ENCODE peak calls at places on chromosomes 4 and X, in six cellular contexts. U, P, V, F, O and I are unnamed samples.

GRCh38 chr4:5051210-5051691 is at the start of gene STK32B:
- DNase-seq in P (peak), O (no peak), V (peak), F (no peak), U (peak), I (peak)

GRCh38 chr4:185573651-185574199 is 38.4 kb upstream of the PDLIM3 start:
- DNase-seq in O (no peak), F (no peak), P (peak), U (peak), V (peak), I (no peak)

GRCh38 chr4:149980941-149981340 is 97.3 kb upstream of the DCLK2 start:
- DNase-seq in V (peak), P (peak), O (no peak), F (no peak), U (peak), I (no peak)

GRCh38 chrX:134715930-134716619 is 57.8 kb upstream of the PLAC1 start:
- DNase-seq in O (no peak), U (no peak), F (no peak), P (no peak), V (peak), I (no peak)

GRCh38 chr4:122914938-122915337 is 7.5 kb downstream of the NUDT6 start:
- DNase-seq in P (no peak), F (no peak), V (no peak), O (no peak), U (peak), I (no peak)

GRCh38 chr4:169724251-169724650 is 33.5 kb downstream of the HPF1 start:
- DNase-seq in O (peak), P (no peak), V (no peak), U (peak), F (no peak), I (no peak)

GRCh38 chr4:5361968-5362367 is 310.7 kb downstream of the STK32B start:
- DNase-seq in O (no peak), P (no peak), U (peak), F (no peak), V (no peak), I (no peak)

GRCh38 chr4:153618831-153619230 is 65.2 kb upstream of the TLR2 start:
- DNase-seq in F (no peak), U (no peak), P (no peak), V (no peak), O (no peak), I (no peak)

GRCh38 chrX:10979956-10980355 is 131.2 kb upstream of the HCCS start:
- DNase-seq in U (no peak), F (no peak), O (no peak), V (no peak), P (no peak), I (no peak)

GRCh38 chr4:128302775-128303174 is 15.2 kb upstream of the PGRMC2 start:
- DNase-seq in O (no peak), V (no peak), F (no peak), U (peak), P (no peak), I (no peak)

GRCh38 chrX:77444075-77444474 is 3.1 kb upstream of the FGF16 start:
- DNase-seq in O (no peak), F (no peak), U (no peak), P (no peak), V (no peak), I (no peak)

GRCh38 chr4:184317234-184317918 is 99.7 kb upstream of the ENPP6 start:
- DNase-seq in P (no peak), V (no peak), F (no peak), O (no peak), U (no peak), I (no peak)

GRCh38 chrX:9928083-9928482 is 39.1 kb upstream of the CLDN34 start:
- DNase-seq in V (peak), P (no peak), F (no peak), O (no peak), U (no peak), I (no peak)

GRCh38 chr4:22099896-22100295 is 151.3 kb upstream of the KCNIP4 start:
- DNase-seq in V (no peak), P (no peak), F (no peak), U (peak), O (no peak), I (no peak)

GRCh38 chr4:101244349-101244748 is 103.0 kb downstream of the PPP3CA start:
- DNase-seq in F (no peak), V (no peak), P (no peak), O (no peak), U (no peak), I (no peak)

GRCh38 chr4:141347738-141348524 is 127.2 kb downstream of the ZNF330 start:
- DNase-seq in V (no peak), O (no peak), U (peak), P (no peak), F (no peak), I (no peak)

GRCh38 chr4:3310301-3311094 is 17.7 kb downstream of the RGS12 start:
- DNase-seq in U (no peak), V (no peak), O (no peak), P (no peak), F (no peak), I (peak)

GRCh38 chrX:136211766-136212556 is 39.2 kb downstream of the MAP7D3 start:
- DNase-seq in V (no peak), O (no peak), F (no peak), P (no peak), U (no peak), I (no peak)

GRCh38 chrX:31580726-31581125 is 508.9 kb upstream of the FTHL17 start:
- DNase-seq in V (no peak), F (no peak), P (no peak), O (peak), U (peak), I (no peak)

GRCh38 chr4:44638091-44638490 is 13.3 kb downstream of the YIPF7 start:
- DNase-seq in F (no peak), O (no peak), U (no peak), P (no peak), V (no peak), I (no peak)

GRCh38 chr4:5547651-5548249 is 160.6 kb downstream of the EVC2 start:
- DNase-seq in V (no peak), F (no peak), U (no peak), O (no peak), P (no peak), I (no peak)

GRCh38 chr4:141686929-141687328 is 50.5 kb downstream of the IL15 start:
- DNase-seq in F (no peak), P (peak), V (no peak), U (peak), O (no peak), I (no peak)

GRCh38 chr4:55183926-55184599 is 58.7 kb upstream of the KDR start:
- DNase-seq in F (no peak), V (no peak), U (peak), P (peak), O (peak), I (no peak)

GRCh38 chr4:103098331-103098730 is 1.3 kb downstream of the BDH2 start:
- DNase-seq in O (no peak), F (no peak), P (no peak), U (peak), V (no peak), I (no peak)

GRCh38 chr4:53734584-53735363 is 143.5 kb upstream of the LNX1 start:
- DNase-seq in P (no peak), V (no peak), U (peak), F (no peak), O (peak), I (no peak)

GRCh38 chr4:121951570-121952110 is at the start of gene TRPC3:
- DNase-seq in U (peak), F (peak), V (peak), P (no peak), O (no peak), I (peak)

GRCh38 chrX:24574743-24575142 is 72.4 kb downstream of the PCYT1B start:
- DNase-seq in V (no peak), F (no peak), O (no peak), P (no peak), U (no peak), I (no peak)

GRCh38 chr4:169612869-169613859 is 781 bp upstream of the NEK1 start:
- DNase-seq in U (peak), V (peak), F (peak), O (no peak), P (peak), I (peak)

GRCh38 chr4:80201326-80202151 is 4.2 kb downstream of the PRDM8 start:
- DNase-seq in U (peak), V (no peak), P (peak), O (no peak), F (no peak), I (no peak)

GRCh38 chrX:69313622-69314290 is 148.5 kb upstream of the PJA1 start:
- DNase-seq in U (no peak), V (peak), F (no peak), P (no peak), O (no peak), I (peak)

GRCh38 chr4:120826449-120826848 is 96.1 kb downstream of the PRDM5 start:
- DNase-seq in F (no peak), U (no peak), P (no peak), V (no peak), O (no peak), I (no peak)

GRCh38 chr4:167509551-167509950 is 275.3 kb upstream of the SPOCK3 start:
- DNase-seq in O (no peak), F (no peak), P (no peak), U (peak), V (no peak), I (no peak)

GRCh38 chr4:139919513-139919912 is 234.5 kb downstream of the MAML3 start:
- DNase-seq in U (peak), P (no peak), F (no peak), O (peak), V (no peak), I (no peak)

GRCh38 chrX:54181196-54181953 is 1.7 kb downstream of the FAM120C start:
- DNase-seq in O (no peak), V (no peak), F (no peak), U (peak), P (no peak), I (no peak)

GRCh38 chr4:21304061-21304541 is 603.8 kb downstream of the PACRGL start:
- DNase-seq in V (peak), U (no peak), O (no peak), P (no peak), F (no peak), I (no peak)

GRCh38 chrX:10755477-10756334 is 135.3 kb upstream of the MID1 start:
- DNase-seq in U (peak), F (no peak), V (no peak), O (no peak), P (peak), I (no peak)

GRCh38 chr4:159160242-159160641 is 57.4 kb downstream of the RAPGEF2 start:
- DNase-seq in V (no peak), P (no peak), U (no peak), F (no peak), O (no peak), I (no peak)

GRCh38 chr4:168722391-168722790 is 225.5 kb downstream of the PALLD start:
- DNase-seq in V (no peak), O (no peak), F (no peak), P (no peak), U (peak), I (no peak)

GRCh38 chrX:85544609-85545008 is 165.1 kb upstream of the POF1B start:
- DNase-seq in O (no peak), F (no peak), V (no peak), U (peak), P (no peak), I (no peak)
- TF ChIP-seq CTCF in O (peak), F (no peak), V (peak), U (no peak), P (no peak), I (peak)

GRCh38 chr4:10074767-10075105 is 41.9 kb downstream of the WDR1 start:
- DNase-seq in P (no peak), V (no peak), U (peak), O (no peak), F (no peak), I (no peak)
- TF ChIP-seq CTCF in P (no peak), V (peak), U (peak), O (peak), F (no peak), I (peak)

GRCh38 chr4:43048570-43048969 is 156.1 kb downstream of the GRXCR1 start:
- DNase-seq in O (no peak), V (no peak), P (no peak), F (no peak), U (no peak), I (no peak)
- TF ChIP-seq CTCF in O (no peak), V (peak), P (no peak), F (no peak), U (no peak), I (no peak)

GRCh38 chr4:6782147-6782845 is at the start of gene KIAA0232:
- DNase-seq in O (peak), P (peak), U (peak), F (peak), V (peak), I (peak)

GRCh38 chr4:6781561-6781960 is 966 bp upstream of the KIAA0232 start:
- DNase-seq in O (no peak), P (no peak), U (no peak), F (no peak), V (no peak), I (no peak)

GRCh38 chr4:6785572-6785925 is 3.0 kb downstream of the KIAA0232 start:
- DNase-seq in U (no peak), F (no peak), O (no peak), P (no peak), V (no peak), I (no peak)

GRCh38 chr4:6782846-6783110 is 251 bp downstream of the KIAA0232 start:
- DNase-seq in F (no peak), V (no peak), O (no peak), P (no peak), U (no peak), I (peak)

DNA sequence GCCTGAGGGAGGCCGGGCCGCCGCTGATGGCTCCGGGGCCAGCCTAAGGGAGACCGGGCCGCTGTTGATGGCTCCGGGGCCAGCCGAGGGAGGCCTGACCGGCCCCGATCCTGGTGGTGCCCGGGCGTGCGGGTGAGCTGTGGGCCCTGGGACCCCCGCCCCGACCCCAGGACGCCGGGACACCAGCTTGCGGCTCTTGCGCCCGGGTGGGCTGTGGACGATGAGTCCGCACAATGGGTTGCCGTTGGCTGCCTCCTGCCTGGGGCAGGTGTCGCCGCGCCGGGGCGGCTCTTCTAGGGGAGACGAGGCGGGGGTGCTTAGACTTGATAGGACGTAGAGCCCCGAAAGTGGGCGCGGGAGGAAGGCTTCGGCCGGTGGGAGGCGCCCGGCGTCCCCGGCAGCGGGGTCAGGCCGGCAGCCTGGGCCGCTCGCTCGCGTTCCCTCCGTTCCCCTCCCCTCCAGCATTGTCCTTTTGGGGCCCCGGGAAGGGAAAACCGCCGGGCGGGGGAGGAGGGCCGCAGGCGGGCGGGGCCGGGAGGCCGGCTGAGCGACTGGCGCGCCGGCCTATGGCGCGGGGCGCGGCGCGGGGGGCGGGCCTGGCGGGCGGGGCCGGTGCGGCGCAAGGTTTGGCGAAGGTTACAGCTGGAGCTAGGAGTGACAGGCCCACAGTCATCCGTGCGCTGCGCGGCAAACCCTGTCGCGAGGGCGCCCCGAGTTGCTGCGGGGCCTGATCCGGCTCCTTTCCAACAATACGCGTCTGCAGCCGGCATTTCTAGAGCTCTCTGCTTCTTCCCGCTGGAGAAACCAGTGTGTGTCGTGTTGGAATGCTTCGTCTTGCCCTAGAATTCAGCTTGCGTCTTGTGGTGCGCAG is 819 bp downstream of the KIAA0232 start:
- DNase-seq in P (peak), V (peak), U (peak), O (peak), F (peak), I (peak)
- TF ChIP-seq CTCF in P (no peak), V (no peak), U (no peak), O (peak), F (no peak), I (no peak)

DNA sequence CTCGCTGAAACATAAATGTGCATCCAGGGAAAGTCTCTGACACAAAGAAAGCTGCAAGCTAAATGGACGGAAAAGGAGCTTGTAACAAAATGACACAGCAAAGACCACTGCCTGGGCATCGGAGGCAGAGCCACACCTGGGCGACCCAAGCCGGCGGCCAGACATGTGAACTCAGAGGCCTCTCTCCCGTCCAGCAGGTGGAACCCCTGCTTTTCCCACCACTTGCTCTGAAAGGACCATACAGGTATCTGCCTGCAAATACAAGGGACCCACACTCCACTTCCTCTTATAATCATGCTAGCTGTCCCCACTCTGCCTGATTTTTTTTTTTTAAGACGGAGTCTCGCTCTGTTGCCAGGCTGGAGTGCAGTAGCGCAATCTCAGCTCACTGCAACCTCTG is 12.0 kb downstream of the CPLX1 start:
- DNase-seq in V (no peak), O (no peak), P (no peak), F (no peak), U (no peak), I (no peak)
- TF ChIP-seq CTCF in V (no peak), O (no peak), P (no peak), F (no peak), U (no peak), I (no peak)

DNA sequence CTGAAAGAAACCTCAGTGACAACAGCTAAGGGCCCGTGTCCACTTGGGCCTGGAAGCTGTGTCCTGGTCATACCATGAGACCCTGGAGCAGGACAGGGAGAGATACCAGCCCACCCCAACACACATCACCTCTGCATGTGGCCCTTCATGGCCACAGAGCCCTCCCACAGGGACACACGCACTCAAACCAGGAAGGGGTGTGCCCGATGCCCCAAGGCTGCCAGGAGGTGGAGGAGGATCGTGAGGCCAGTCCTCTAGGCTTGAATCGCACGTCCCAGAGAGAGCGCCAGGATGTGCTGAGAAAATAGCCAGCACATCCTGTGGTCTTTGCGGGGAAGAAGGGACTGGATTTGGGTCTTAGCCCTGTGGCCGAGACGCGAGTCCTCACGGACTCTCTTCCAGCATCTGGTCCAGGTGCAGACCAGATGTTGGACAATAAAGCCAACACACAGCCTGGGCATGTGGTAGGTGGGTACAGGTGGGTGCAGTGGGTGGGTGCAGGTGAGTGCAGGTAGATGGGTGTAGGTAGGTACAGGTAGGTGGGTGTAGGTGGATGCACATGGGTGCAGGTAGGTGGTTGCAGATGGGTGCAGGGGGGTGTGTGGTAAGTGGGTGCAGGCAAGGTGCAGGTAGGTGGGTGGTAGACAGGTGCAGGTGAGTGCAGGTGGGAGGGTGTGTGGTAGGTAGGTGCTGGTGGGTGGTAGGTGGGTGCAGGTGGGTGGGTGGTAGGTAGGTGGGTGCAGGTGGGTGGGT is 94.3 kb upstream of the AFAP1 start:
- DNase-seq in U (no peak), O (no peak), V (no peak), F (no peak), P (no peak), I (no peak)
- TF ChIP-seq CTCF in U (no peak), O (no peak), V (no peak), F (no peak), P (no peak), I (no peak)

GRCh38 chr4:119136541-119136940 is 909 bp downstream of the MYOZ2 start:
- DNase-seq in V (no peak), P (no peak), U (peak), F (no peak), O (no peak), I (no peak)
- TF ChIP-seq CTCF in V (no peak), P (no peak), U (no peak), F (no peak), O (peak), I (no peak)

DNA sequence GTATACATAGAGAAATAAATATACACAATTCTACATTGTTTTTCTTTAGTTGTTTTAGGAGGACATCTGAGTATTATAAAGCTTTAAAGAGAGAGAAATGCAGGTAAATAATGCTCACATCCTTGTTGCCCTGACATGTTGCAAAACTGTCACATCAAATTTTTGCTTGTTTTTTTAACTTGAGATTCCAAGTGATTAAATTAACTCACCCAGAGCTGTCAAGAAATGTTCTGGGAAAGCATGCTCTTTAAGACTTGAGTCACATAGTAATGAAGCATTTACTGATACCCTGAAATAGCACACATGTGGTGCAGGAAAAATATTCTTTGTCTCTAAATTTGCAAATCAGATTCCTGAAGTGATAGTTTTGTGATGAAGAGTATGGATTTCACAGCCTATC is 665.6 kb downstream of the FSTL5 start:
- DNase-seq in U (no peak), V (no peak), F (no peak), O (no peak), P (no peak), I (no peak)
- TF ChIP-seq CTCF in U (no peak), V (no peak), F (no peak), O (no peak), P (no peak), I (no peak)

DNA sequence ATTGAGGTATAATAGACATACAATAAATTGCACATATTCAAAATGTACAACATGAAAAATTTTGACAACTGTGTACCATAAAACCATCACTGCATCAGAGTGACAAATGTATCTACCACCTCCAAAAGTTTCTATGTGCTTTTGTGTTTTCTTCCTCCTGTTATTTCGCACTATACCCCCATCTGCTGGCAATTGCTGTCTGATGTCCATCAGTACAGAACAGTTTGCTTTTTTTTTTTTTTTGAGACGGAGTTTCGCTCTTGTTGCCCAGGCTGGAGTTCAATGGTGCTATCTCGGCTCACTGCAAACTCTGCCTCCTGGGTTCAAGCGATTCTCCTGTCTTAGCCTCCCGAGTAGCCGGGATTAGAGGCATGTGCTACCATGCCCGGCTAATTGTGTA is 154.3 kb upstream of the GIMD1 start:
- DNase-seq in P (no peak), O (no peak), F (no peak), V (no peak), U (peak), I (no peak)
- TF ChIP-seq CTCF in P (no peak), O (no peak), F (no peak), V (no peak), U (peak), I (peak)